ENCODE peak calls at places on chromosomes 5 and 9, in eight cellular contexts. One of them, this sample, is unnamed.

GRCh38 chr5:67234671-67235176 is 38.1 kb upstream of the CD180 start:
- DNase-seq in fibroblast of lung: peak; percentile 90
- DNase-seq in mammary epithelial cell: peak; percentile 67
- DNase-seq in HepG2: peak; percentile 39
- DNase-seq in PC-3: peak; percentile 76
- DNase-seq in HCT116: no peak
- DNase-seq in astrocyte: peak; percentile 87
- DNase-seq in neural progenitor cell: no peak
- DNase-seq in this sample: no peak

GRCh38 chr5:7941692-7942091 is 72.7 kb downstream of the MTRR start:
- DNase-seq in fibroblast of lung: no peak
- DNase-seq in mammary epithelial cell: no peak
- DNase-seq in HepG2: no peak
- DNase-seq in PC-3: no peak
- DNase-seq in HCT116: no peak
- DNase-seq in astrocyte: no peak
- DNase-seq in neural progenitor cell: peak; percentile 86
- DNase-seq in this sample: no peak

GRCh38 chr5:41875121-41875520 is 4.9 kb upstream of the OXCT1 start:
- DNase-seq in fibroblast of lung: no peak
- DNase-seq in mammary epithelial cell: no peak
- DNase-seq in HepG2: no peak
- DNase-seq in PC-3: no peak
- DNase-seq in HCT116: no peak
- DNase-seq in astrocyte: no peak
- DNase-seq in neural progenitor cell: no peak
- DNase-seq in this sample: no peak

GRCh38 chr5:178672635-178673034 is 45.8 kb upstream of the CLK4 start:
- DNase-seq in fibroblast of lung: no peak
- DNase-seq in mammary epithelial cell: no peak
- DNase-seq in HepG2: no peak
- DNase-seq in PC-3: no peak
- DNase-seq in HCT116: no peak
- DNase-seq in astrocyte: no peak
- DNase-seq in neural progenitor cell: no peak
- DNase-seq in this sample: no peak

GRCh38 chr9:126128494-126129142 is 198.0 kb upstream of the MVB12B start:
- DNase-seq in fibroblast of lung: no peak
- DNase-seq in mammary epithelial cell: no peak
- DNase-seq in HepG2: no peak
- DNase-seq in PC-3: no peak
- DNase-seq in HCT116: no peak
- DNase-seq in astrocyte: no peak
- DNase-seq in neural progenitor cell: no peak
- DNase-seq in this sample: no peak

GRCh38 chr5:126446498-126447224 is 23.5 kb downstream of the GRAMD2B start:
- DNase-seq in fibroblast of lung: peak; percentile 97
- DNase-seq in mammary epithelial cell: peak; percentile 98
- DNase-seq in HepG2: no peak
- DNase-seq in PC-3: peak; percentile 76
- DNase-seq in HCT116: peak; percentile 71
- DNase-seq in astrocyte: peak; percentile 96
- DNase-seq in neural progenitor cell: no peak
- DNase-seq in this sample: no peak

GRCh38 chr9:109715340-109715739 is 64.7 kb upstream of the PALM2AKAP2 start:
- DNase-seq in fibroblast of lung: no peak
- DNase-seq in mammary epithelial cell: no peak
- DNase-seq in HepG2: no peak
- DNase-seq in PC-3: no peak
- DNase-seq in HCT116: no peak
- DNase-seq in astrocyte: no peak
- DNase-seq in neural progenitor cell: no peak
- DNase-seq in this sample: no peak

GRCh38 chr9:119961774-119962408 is 592.7 kb upstream of the BRINP1 start:
- DNase-seq in fibroblast of lung: no peak
- DNase-seq in mammary epithelial cell: no peak
- DNase-seq in HepG2: peak; percentile 12
- DNase-seq in PC-3: peak; percentile 40
- DNase-seq in HCT116: peak; percentile 27
- DNase-seq in astrocyte: no peak
- DNase-seq in neural progenitor cell: peak; percentile 78
- DNase-seq in this sample: no peak

GRCh38 chr9:133708123-133708769 is 29.9 kb downstream of the SARDH start:
- DNase-seq in fibroblast of lung: no peak
- DNase-seq in mammary epithelial cell: no peak
- DNase-seq in HepG2: no peak
- DNase-seq in PC-3: no peak
- DNase-seq in HCT116: no peak
- DNase-seq in astrocyte: no peak
- DNase-seq in neural progenitor cell: no peak
- DNase-seq in this sample: no peak

GRCh38 chr5:16742938-16743337 is 126.1 kb upstream of the RETREG1 start:
- DNase-seq in fibroblast of lung: peak; percentile 54
- DNase-seq in mammary epithelial cell: no peak
- DNase-seq in HepG2: peak; percentile 45
- DNase-seq in PC-3: peak; percentile 16
- DNase-seq in HCT116: no peak
- DNase-seq in astrocyte: peak; percentile 30
- DNase-seq in neural progenitor cell: no peak
- DNase-seq in this sample: no peak

GRCh38 chr9:98866435-98867108 is 59.1 kb downstream of the GALNT12 start:
- DNase-seq in fibroblast of lung: no peak
- DNase-seq in mammary epithelial cell: peak; percentile 54
- DNase-seq in HepG2: no peak
- DNase-seq in PC-3: peak; percentile 86
- DNase-seq in HCT116: no peak
- DNase-seq in astrocyte: no peak
- DNase-seq in neural progenitor cell: no peak
- DNase-seq in this sample: no peak

GRCh38 chr5:57772512-57772911 is 289.9 kb upstream of the ACTBL2 start:
- DNase-seq in fibroblast of lung: peak; percentile 40
- DNase-seq in mammary epithelial cell: no peak
- DNase-seq in HepG2: no peak
- DNase-seq in PC-3: no peak
- DNase-seq in HCT116: no peak
- DNase-seq in astrocyte: peak; percentile 39
- DNase-seq in neural progenitor cell: no peak
- DNase-seq in this sample: no peak

GRCh38 chr5:143045062-143045461 is 274.9 kb downstream of the ARHGAP26 start:
- DNase-seq in fibroblast of lung: no peak
- DNase-seq in mammary epithelial cell: no peak
- DNase-seq in HepG2: no peak
- DNase-seq in PC-3: no peak
- DNase-seq in HCT116: no peak
- DNase-seq in astrocyte: no peak
- DNase-seq in neural progenitor cell: no peak
- DNase-seq in this sample: no peak

GRCh38 chr9:96236854-96237545 is 65.0 kb downstream of the HSD17B3 start:
- DNase-seq in fibroblast of lung: peak; percentile 20
- DNase-seq in mammary epithelial cell: no peak
- DNase-seq in HepG2: no peak
- DNase-seq in PC-3: no peak
- DNase-seq in HCT116: no peak
- DNase-seq in astrocyte: no peak
- DNase-seq in neural progenitor cell: peak; percentile 14
- DNase-seq in this sample: no peak

GRCh38 chr9:96245399-96245798 is 56.6 kb downstream of the HSD17B3 start:
- DNase-seq in fibroblast of lung: no peak
- DNase-seq in mammary epithelial cell: no peak
- DNase-seq in HepG2: no peak
- DNase-seq in PC-3: no peak
- DNase-seq in HCT116: no peak
- DNase-seq in astrocyte: no peak
- DNase-seq in neural progenitor cell: peak; percentile 17
- DNase-seq in this sample: no peak

GRCh38 chr9:96242829-96243228 is 59.1 kb downstream of the HSD17B3 start:
- DNase-seq in fibroblast of lung: no peak
- DNase-seq in mammary epithelial cell: no peak
- DNase-seq in HepG2: no peak
- DNase-seq in PC-3: no peak
- DNase-seq in HCT116: no peak
- DNase-seq in astrocyte: no peak
- DNase-seq in neural progenitor cell: no peak
- DNase-seq in this sample: no peak

GRCh38 chr9:96243798-96244197 is 58.2 kb downstream of the HSD17B3 start:
- DNase-seq in fibroblast of lung: no peak
- DNase-seq in mammary epithelial cell: no peak
- DNase-seq in HepG2: no peak
- DNase-seq in PC-3: no peak
- DNase-seq in HCT116: no peak
- DNase-seq in astrocyte: no peak
- DNase-seq in neural progenitor cell: no peak
- DNase-seq in this sample: no peak

DNA sequence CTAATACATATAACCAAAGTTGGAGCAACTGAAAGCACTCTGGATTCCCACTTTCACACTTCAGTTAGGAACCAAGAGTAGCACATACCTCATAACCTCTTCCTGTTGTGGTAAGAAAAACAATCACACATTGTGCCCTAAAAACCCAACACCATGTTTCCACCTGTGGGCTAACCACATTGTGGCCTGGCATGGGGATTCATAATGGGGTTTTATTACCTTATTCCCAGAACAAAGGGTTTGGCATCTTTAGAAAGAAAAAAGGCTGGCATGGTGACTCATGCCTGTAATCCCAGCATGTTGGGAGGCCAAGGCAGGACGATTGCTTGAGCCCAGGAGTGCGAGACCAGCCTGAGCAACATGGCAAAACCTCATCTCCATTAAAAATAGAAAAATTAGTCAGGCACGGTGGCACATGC is 60.6 kb downstream of the HSD17B3 start:
- DNase-seq in fibroblast of lung: peak; percentile 39
- DNase-seq in mammary epithelial cell: peak; percentile 97
- DNase-seq in HepG2: no peak
- DNase-seq in PC-3: peak; percentile 86
- DNase-seq in HCT116: peak; percentile 82
- DNase-seq in astrocyte: peak; percentile 25
- DNase-seq in neural progenitor cell: no peak
- DNase-seq in this sample: no peak
- TF ChIP-seq EZH2 in fibroblast of lung: no peak
- TF ChIP-seq EZH2 in mammary epithelial cell: no peak
- TF ChIP-seq EZH2 in HepG2: no peak
- TF ChIP-seq EZH2 in PC-3: no peak
- TF ChIP-seq EZH2 in HCT116: no peak
- TF ChIP-seq EZH2 in astrocyte: no peak
- TF ChIP-seq EZH2 in neural progenitor cell: no peak
- TF ChIP-seq EZH2 in this sample: no peak

DNA sequence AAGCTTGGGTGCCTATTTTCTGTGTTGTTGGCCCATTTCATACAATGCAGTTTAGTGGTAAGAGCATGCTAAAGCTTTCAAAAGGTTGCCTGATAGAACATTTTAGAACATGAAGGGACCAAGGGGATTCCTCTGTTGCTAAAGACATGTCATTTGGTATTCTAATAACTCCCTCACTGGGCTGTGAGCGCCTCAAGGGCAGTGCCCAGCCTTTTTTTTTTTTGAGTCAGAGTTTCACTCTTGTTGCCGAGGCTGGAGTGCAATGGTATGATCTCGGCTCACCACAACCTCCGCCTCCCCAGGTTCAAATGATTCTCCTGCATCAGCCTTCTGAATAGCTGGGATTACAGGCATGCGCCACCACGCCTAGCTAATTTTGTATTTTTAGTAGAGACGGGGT is 77.1 kb downstream of the PCSK5 start:
- DNase-seq in fibroblast of lung: no peak
- DNase-seq in mammary epithelial cell: peak; percentile 50
- DNase-seq in HepG2: no peak
- DNase-seq in PC-3: no peak
- DNase-seq in HCT116: no peak
- DNase-seq in astrocyte: no peak
- DNase-seq in neural progenitor cell: no peak
- DNase-seq in this sample: no peak
- TF ChIP-seq EZH2 in fibroblast of lung: no peak
- TF ChIP-seq EZH2 in mammary epithelial cell: no peak
- TF ChIP-seq EZH2 in HepG2: no peak
- TF ChIP-seq EZH2 in PC-3: no peak
- TF ChIP-seq EZH2 in HCT116: no peak
- TF ChIP-seq EZH2 in astrocyte: no peak
- TF ChIP-seq EZH2 in neural progenitor cell: no peak
- TF ChIP-seq EZH2 in this sample: no peak

DNA sequence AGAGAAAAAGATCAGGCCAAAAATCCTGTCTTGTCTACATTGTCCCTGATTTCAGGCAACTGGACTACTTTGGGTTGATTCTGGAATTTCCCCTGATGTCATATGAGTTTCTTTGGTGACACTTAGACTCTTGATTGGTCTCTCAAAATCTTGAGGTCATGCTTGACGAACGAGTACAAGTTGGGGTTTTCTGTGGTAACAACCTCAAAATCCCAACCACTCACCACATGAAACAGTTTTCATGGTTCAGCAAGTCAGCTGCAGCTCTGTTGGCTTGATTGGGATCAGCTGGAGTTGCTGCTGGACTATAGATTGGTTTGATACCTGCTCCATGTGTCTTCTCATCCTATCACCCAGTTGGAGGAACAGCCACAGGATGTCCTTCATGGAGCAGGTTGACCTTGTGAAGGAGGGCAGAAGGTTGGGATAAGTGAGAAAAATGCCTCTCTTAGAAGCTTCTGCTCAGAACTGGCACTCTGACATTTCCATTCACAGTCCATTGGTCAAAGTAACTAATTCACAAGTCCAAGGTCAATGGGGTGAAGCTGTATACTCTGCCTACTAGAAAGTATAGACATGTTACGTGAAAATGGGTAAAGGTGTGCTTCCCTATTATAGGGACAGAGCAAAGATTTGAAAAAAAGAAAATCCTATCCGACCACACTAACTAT is 284.5 kb downstream of the SH3GL2 start:
- DNase-seq in fibroblast of lung: no peak
- DNase-seq in mammary epithelial cell: no peak
- DNase-seq in HepG2: no peak
- DNase-seq in PC-3: no peak
- DNase-seq in HCT116: no peak
- DNase-seq in astrocyte: no peak
- DNase-seq in neural progenitor cell: no peak
- DNase-seq in this sample: no peak
- TF ChIP-seq EZH2 in fibroblast of lung: no peak
- TF ChIP-seq EZH2 in mammary epithelial cell: no peak
- TF ChIP-seq EZH2 in HepG2: no peak
- TF ChIP-seq EZH2 in PC-3: no peak
- TF ChIP-seq EZH2 in HCT116: no peak
- TF ChIP-seq EZH2 in astrocyte: no peak
- TF ChIP-seq EZH2 in neural progenitor cell: no peak
- TF ChIP-seq EZH2 in this sample: no peak

DNA sequence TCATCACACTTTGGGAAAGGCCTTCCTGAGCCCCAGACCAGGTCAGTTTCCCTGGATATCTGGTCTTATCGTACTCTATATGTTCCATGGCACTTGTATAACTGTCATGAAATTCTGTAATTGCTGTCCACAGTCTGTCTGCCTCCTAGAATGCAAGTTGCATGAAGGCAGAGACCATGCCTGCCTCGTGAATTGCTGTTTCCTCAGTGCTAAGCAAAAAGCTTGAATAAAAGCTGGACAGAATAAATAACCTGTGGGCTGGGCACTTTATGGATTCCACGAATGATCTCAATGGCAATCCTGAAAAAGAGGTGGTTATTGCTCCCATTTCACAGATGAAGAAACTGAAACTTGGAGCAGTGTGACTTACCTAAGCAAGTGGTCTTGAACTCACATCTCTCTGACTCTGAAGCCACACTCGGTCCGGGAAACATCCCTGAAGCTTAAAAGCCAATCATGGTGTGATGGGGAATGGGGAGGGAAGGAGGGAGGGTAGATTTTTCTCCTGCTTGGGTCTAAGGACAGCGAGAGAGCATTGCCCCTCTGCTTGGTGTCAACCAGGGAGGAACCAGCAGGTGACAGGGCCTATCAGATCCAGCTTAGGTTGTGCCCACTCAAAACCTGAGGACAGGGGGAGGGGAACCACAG is 13.2 kb upstream of the LHX2 start:
- DNase-seq in fibroblast of lung: no peak
- DNase-seq in mammary epithelial cell: no peak
- DNase-seq in HepG2: no peak
- DNase-seq in PC-3: no peak
- DNase-seq in HCT116: no peak
- DNase-seq in astrocyte: no peak
- DNase-seq in neural progenitor cell: peak; percentile 16
- DNase-seq in this sample: no peak
- TF ChIP-seq EZH2 in fibroblast of lung: no peak
- TF ChIP-seq EZH2 in mammary epithelial cell: no peak
- TF ChIP-seq EZH2 in HepG2: no peak
- TF ChIP-seq EZH2 in PC-3: no peak
- TF ChIP-seq EZH2 in HCT116: no peak
- TF ChIP-seq EZH2 in astrocyte: peak; percentile 78
- TF ChIP-seq EZH2 in neural progenitor cell: peak; percentile 2
- TF ChIP-seq EZH2 in this sample: no peak

This sample was measured in SK-N-MC.